ENCODE peak calls at places on chromosomes 13 and 19, in six cellular contexts. J, G, U, D, W and R are unnamed samples.

GRCh38 chr13:95201814-95202521 is 99.3 kb downstream of the ABCC4 start:
- DNase-seq in U (no peak), D (no peak), W (no peak), J (no peak), G (no peak), R (no peak)

GRCh38 chr13:24660023-24660806 is 20.0 kb upstream of the ATP12A start:
- DNase-seq in U (no peak), W (no peak), J (no peak), D (no peak), G (no peak), R (no peak)

GRCh38 chr19:3976495-3977241 is 5.8 kb upstream of the DAPK3 start:
- DNase-seq in W (no peak), U (peak; percentile 23), D (no peak), G (peak; percentile 7), J (no peak), R (no peak)

GRCh38 chr19:13347351-13347750 is 158.9 kb downstream of the CACNA1A start:
- DNase-seq in W (no peak), D (no peak), G (no peak), J (no peak), U (no peak), R (no peak)

GRCh38 chr19:49136771-49137171 is 17.4 kb downstream of the PPFIA3 start:
- DNase-seq in J (no peak), U (no peak), D (no peak), W (no peak), G (no peak), R (no peak)

GRCh38 chr19:33634361-33635091 is 12.8 kb downstream of the CHST8 start:
- DNase-seq in J (no peak), G (no peak), W (no peak), D (no peak), U (no peak), R (no peak)

GRCh38 chr13:41706189-41706588 is 248.8 kb downstream of the RGCC start:
- DNase-seq in U (no peak), G (no peak), W (no peak), J (no peak), D (no peak), R (no peak)

GRCh38 chr19:289651-290538 is 1.3 kb downstream of the PLPP2 start:
- DNase-seq in U (peak; percentile 45), J (peak; percentile 71), G (peak; percentile 87), D (no peak), W (peak; percentile 42), R (peak; percentile 70)

GRCh38 chr19:33712268-33712667 is 84.4 kb upstream of the KCTD15 start:
- DNase-seq in W (no peak), J (no peak), U (no peak), G (no peak), D (no peak), R (no peak)

GRCh38 chr13:49995535-49996165 is 1.2 kb upstream of the TRIM13 start:
- DNase-seq in D (peak; percentile 43), G (peak; percentile 49), U (no peak), J (no peak), W (no peak), R (no peak)

GRCh38 chr19:47673426-47673825 is 39.8 kb upstream of the EHD2 start:
- DNase-seq in W (no peak), J (no peak), D (no peak), G (no peak), U (no peak), R (no peak)

GRCh38 chr19:46821512-46822359 is 28.9 kb downstream of the AP2S1 start:
- DNase-seq in J (no peak), U (no peak), D (no peak), W (no peak), G (no peak), R (peak; percentile 26)

DNA sequence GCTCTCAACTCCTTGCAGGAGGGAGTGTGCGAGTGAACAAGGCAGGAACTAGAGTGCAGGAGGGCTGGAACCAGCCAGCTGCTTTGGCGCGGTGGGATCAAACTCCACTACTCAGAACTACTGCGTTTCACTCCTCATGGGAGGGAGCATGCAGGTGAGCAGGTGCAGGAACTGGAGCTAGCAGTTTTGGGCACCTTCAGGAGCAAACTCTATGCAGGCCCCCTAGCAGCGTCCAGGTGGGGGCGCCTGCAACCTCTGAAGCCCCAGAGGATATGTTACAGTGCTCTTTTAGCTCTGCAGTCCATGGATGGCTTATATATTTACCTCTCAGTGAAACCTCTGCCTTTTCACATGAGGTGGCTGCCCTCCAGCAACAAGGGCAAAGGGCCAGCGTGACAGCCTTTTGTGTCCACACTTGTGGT is 1303.4 kb downstream of the PCDH9 start:
- DNase-seq in J (peak; percentile 29), U (no peak), G (peak; percentile 75), D (no peak), W (peak; percentile 2), R (peak; percentile 66)
- TF ChIP-seq CREB1 in J (no peak), U (no peak), G (no peak), D (no peak), W (no peak), R (no peak)

DNA sequence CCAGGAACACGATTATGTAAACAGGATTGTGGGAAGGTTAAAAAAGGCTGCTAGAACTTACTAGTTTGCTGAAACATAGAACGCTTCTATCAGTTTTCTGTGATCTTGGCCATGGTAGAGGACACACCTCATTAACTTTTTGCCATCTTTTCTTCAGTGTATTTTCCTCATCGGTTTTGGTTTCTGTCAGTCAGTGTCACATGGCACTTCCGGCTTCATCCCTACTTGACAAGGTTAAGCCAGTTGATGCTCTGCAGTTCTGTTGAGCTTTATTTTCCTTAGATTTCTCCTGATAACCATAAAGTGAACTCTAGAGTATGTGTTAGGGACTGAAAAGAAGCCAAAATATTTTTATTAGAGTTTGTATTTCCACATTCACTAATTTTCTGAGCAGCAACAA is 147.5 kb downstream of the NDFIP2 start:
- DNase-seq in J (no peak), U (no peak), D (no peak), G (no peak), W (no peak), R (no peak)
- TF ChIP-seq CREB1 in J (no peak), U (no peak), D (no peak), G (no peak), W (no peak), R (no peak)

GRCh38 chr13:46183018-46183940 is 1.3 kb upstream of the LCP1 start:
- DNase-seq in G (no peak), J (no peak), D (no peak), U (no peak), W (no peak), R (no peak)
- TF ChIP-seq CREB1 in G (no peak), J (no peak), D (no peak), U (no peak), W (no peak), R (no peak)

GRCh38 chr19:51809787-51810186 is 14.8 kb downstream of the FPR3 start:
- DNase-seq in J (no peak), W (peak; percentile 21), D (no peak), U (no peak), G (no peak), R (no peak)

GRCh38 chr19:51807111-51807701 is 12.2 kb downstream of the FPR3 start:
- DNase-seq in J (peak; percentile 46), D (no peak), U (peak; percentile 48), G (peak; percentile 83), W (peak; percentile 52), R (peak; percentile 25)

GRCh38 chr19:51810228-51810627 is 15.3 kb downstream of the FPR3 start:
- DNase-seq in J (no peak), G (peak; percentile 27), D (no peak), U (no peak), W (peak; percentile 68), R (no peak)

GRCh38 chr19:51807925-51808324 is 13.0 kb downstream of the FPR3 start:
- DNase-seq in D (no peak), W (no peak), J (no peak), U (no peak), G (no peak), R (no peak)

DNA sequence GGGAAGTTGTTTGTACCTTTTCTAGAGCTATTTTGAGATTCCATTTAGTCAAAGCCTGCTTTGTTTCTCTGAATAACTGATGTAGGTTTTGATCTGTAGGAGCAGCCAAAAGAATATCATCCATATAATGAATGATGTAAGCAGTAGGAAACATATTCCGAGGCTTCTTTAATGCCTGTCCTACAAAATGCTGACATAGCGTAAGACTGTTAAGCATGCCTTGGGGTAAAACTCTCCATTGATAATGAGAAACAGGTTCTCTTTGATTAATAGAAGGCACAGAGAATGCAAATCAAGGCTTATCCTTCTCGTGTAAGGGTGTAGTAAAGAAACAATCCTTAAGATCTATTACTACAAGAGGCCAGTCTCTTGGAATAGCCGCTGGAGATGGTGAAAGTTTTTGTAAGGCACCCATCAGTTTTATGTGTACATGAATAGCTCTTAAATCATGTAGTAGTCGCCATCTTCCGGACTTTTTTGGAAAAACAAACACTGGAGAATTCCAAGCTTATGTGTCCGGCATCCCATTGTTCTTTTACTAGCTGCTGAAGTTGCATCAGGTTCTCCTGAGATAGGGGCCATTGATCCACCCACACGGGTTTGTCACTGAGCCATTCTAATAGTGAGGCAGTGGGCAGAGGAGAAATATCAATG is 13.5 kb downstream of the FPR3 start:
- DNase-seq in U (no peak), W (peak; percentile 66), J (no peak), D (no peak), G (no peak), R (no peak)
- TF ChIP-seq CREB1 in U (no peak), W (no peak), J (no peak), D (no peak), G (no peak), R (no peak)

GRCh38 chr13:39688699-39689405 is 33.4 kb downstream of the COG6 start:
- DNase-seq in U (no peak), W (no peak), G (no peak), J (no peak), D (peak; percentile 9), R (no peak)
- TF ChIP-seq CREB1 in U (no peak), W (no peak), G (no peak), J (no peak), D (no peak), R (no peak)

GRCh38 chr19:30309983-30310805 is 62.0 kb upstream of the ZNF536 start:
- DNase-seq in G (no peak), U (no peak), J (no peak), D (no peak), W (no peak), R (no peak)
- TF ChIP-seq CREB1 in G (no peak), U (no peak), J (no peak), D (no peak), W (no peak), R (no peak)

GRCh38 chr13:87089391-87089790 is 581.8 kb upstream of the SLITRK5 start:
- DNase-seq in J (no peak), U (no peak), W (no peak), D (no peak), G (peak; percentile 11), R (no peak)

GRCh38 chr13:87093399-87093798 is 577.8 kb upstream of the SLITRK5 start:
- DNase-seq in U (no peak), J (no peak), D (no peak), W (no peak), G (no peak), R (no peak)

DNA sequence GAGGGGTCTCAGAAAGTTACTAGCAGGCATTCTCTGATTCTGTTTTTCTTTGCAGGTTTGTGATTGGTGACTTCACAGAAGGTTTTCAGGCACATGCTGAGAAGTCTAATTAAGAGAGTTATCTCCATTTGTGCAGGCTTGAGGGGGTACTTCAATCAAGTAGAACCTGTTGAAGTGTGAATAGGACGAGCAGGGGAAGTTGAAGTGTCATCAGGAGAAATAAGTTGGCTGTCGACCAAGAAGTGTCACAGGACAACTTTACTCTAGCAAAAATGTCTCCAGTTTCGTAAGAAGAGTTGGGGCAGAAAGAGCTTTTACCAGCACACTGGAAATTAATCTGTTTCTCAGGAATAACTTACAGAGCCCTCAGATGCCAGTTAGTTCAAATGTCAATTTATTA is 576.5 kb upstream of the SLITRK5 start:
- DNase-seq in D (no peak), G (no peak), W (no peak), U (no peak), J (no peak), R (no peak)
- TF ChIP-seq CREB1 in D (no peak), G (no peak), W (no peak), U (no peak), J (no peak), R (no peak)